ENCODE peak calls at places on chromosome 22, in ten cellular contexts. N is BE2C; K is HCT116; J is CD4-positive, alpha-beta memory T cell; D is stomach; W is fibroblast of lung; T is IMR-90; H is esophagus muscularis mucosa; O is left lung; V is Peyer's patch. B is an unnamed sample. For H3K4me1, the result is how much of the 10 kb centered on the place peaks cover.

GRCh38 chr22:48262596-48263430 is 1500.4 kb downstream of the TBC1D22A start:
- DNase-seq in N (no peak), K (no peak), J (no peak), D (no peak), W (no peak), T (no peak), H (no peak), O (no peak), V (no peak), B (no peak)

GRCh38 chr22:17552737-17553136 is 10.6 kb upstream of the SLC25A18 start:
- DNase-seq in N (no peak), K (no peak), J (no peak), D (no peak), W (no peak), T (no peak), H (no peak), O (peak), V (peak), B (no peak)

GRCh38 chr22:23838686-23839468 is at the start of gene DERL3:
- DNase-seq in N (no peak), K (no peak), J (peak), D (peak), W (peak), T (peak), H (peak), O (peak), V (peak), B (peak)

GRCh38 chr22:33923660-33924246 is 3.5 kb upstream of the LARGE1 start:
- DNase-seq in N (peak), K (peak), J (no peak), D (peak), W (peak), T (peak), H (no peak), O (peak), V (peak), B (peak)

GRCh38 chr22:24305260-24305692 is 34.6 kb downstream of the SPECC1L start:
- DNase-seq in N (no peak), K (no peak), J (no peak), D (no peak), W (peak), T (peak), H (no peak), O (no peak), V (no peak), B (no peak)

GRCh38 chr22:32605576-32605975 is 131.0 kb downstream of the FBXO7 start:
- DNase-seq in N (no peak), K (no peak), J (no peak), D (no peak), W (no peak), T (no peak), H (no peak), O (no peak), V (no peak), B (no peak)

GRCh38 chr22:21947040-21948014 is 5.3 kb downstream of the PPM1F start:
- DNase-seq in N (no peak), K (no peak), J (no peak), D (no peak), W (peak), T (peak), H (no peak), O (no peak), V (no peak), B (no peak)

GRCh38 chr22:49257551-49257951 is 570.1 kb downstream of the BRD1 start:
- DNase-seq in N (no peak), K (no peak), J (no peak), D (peak), W (no peak), T (no peak), H (no peak), O (no peak), V (peak), B (no peak)

GRCh38 chr22:23404689-23405365 is 175.3 kb downstream of the IGLL1 start:
- DNase-seq in N (no peak), K (no peak), J (no peak), D (peak), W (no peak), T (peak), H (no peak), O (no peak), V (peak), B (no peak)

GRCh38 chr22:22770280-22770871 is 117.2 kb upstream of the IGLL5 start:
- DNase-seq in N (peak), K (no peak), J (peak), D (peak), W (peak), T (no peak), H (no peak), O (no peak), V (peak), B (peak)

GRCh38 chr22:45671051-45671782 is 417 bp upstream of the ATXN10 start:
- DNase-seq in N (peak), K (no peak), J (no peak), D (no peak), W (no peak), T (no peak), H (no peak), O (no peak), V (no peak), B (peak)

GRCh38 chr22:47102648-47103047 is 340.2 kb downstream of the TBC1D22A start:
- DNase-seq in N (no peak), K (no peak), J (no peak), D (no peak), W (no peak), T (peak), H (no peak), O (no peak), V (no peak), B (no peak)

GRCh38 chr22:18965526-18966421 is 29.7 kb upstream of the PRODH start:
- DNase-seq in N (no peak), K (no peak), J (no peak), D (no peak), W (no peak), T (no peak), H (no peak), O (peak), V (no peak), B (no peak)

GRCh38 chr22:21626735-21627469 is 2.9 kb downstream of the YDJC start:
- DNase-seq in N (no peak), K (no peak), J (no peak), D (no peak), W (no peak), T (no peak), H (no peak), O (no peak), V (no peak), B (no peak)

GRCh38 chr22:40808018-40808841 is 10.9 kb downstream of the SLC25A17 start:
- DNase-seq in N (no peak), K (no peak), J (no peak), D (no peak), W (no peak), T (peak), H (no peak), O (no peak), V (no peak), B (no peak)

GRCh38 chr22:30025187-30025586 is 55.1 kb upstream of the HORMAD2 start:
- DNase-seq in N (no peak), K (no peak), J (no peak), D (peak), W (no peak), T (no peak), H (no peak), O (peak), V (no peak), B (no peak)

GRCh38 chr22:30023099-30023498 is 57.2 kb upstream of the HORMAD2 start:
- DNase-seq in N (no peak), K (no peak), J (no peak), D (no peak), W (no peak), T (peak), H (no peak), O (no peak), V (no peak), B (no peak)

GRCh38 chr22:30026751-30027150 is 53.5 kb upstream of the HORMAD2 start:
- DNase-seq in N (no peak), K (no peak), J (no peak), D (no peak), W (no peak), T (no peak), H (no peak), O (no peak), V (no peak), B (no peak)

GRCh38 chr22:30021881-30022619 is 58.2 kb upstream of the HORMAD2 start:
- DNase-seq in N (peak), K (no peak), J (no peak), D (peak), W (no peak), T (no peak), H (no peak), O (no peak), V (no peak), B (no peak)

GRCh38 chr22:30024231-30024630 is 56.0 kb upstream of the HORMAD2 start:
- DNase-seq in N (no peak), K (no peak), J (no peak), D (no peak), W (no peak), T (no peak), H (no peak), O (no peak), V (no peak), B (no peak)
- H3K4me1 ChIP-seq in N (under half), K (under half), J (under half), D (half or more), W (under half), T (under half), H (under half), O (under half), V (under half), B (under half)

DNA sequence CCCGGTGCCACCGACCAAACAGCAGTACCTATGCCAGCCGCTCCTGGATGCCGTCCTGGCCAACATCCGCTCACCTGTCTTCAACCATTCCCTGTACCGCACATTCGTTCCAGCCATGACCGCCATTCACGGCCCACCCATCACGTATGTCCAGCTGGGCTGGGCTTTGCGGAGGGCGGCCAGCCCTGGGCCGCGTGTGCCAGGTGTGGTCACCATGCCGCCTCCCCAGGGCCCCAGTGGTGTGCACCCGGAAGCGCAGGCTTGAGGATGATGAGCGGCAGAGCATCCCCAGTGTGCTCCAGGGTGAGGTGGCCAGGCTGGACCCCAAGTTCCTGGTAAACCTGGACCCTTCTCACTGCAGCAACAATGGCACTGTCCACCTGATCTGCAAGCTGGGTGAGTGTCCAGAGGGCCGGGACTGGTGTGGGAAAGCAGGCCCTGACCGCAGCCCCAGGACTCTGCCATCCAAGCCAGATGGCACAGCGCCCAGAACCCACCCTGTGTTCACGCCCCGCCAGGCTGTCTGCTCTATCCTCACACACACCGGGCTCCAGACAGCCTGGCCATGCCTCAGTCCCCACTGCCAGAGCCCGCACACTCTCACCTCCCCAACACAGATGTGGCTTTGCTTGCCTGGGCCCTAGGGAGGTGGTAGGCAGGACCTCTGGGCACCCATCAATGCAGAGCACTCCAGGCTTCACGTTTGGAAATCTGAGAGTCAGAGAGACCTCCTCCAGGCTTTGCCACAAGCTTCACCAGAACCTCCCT is 77.6 kb downstream of the MED15 start:
- DNase-seq in N (peak), K (no peak), J (no peak), D (no peak), W (peak), T (no peak), H (no peak), O (no peak), V (no peak), B (no peak)
- H3K4me1 ChIP-seq in N (under half), K (under half), J (under half), D (under half), W (under half), T (under half), H (under half), O (under half), V (under half), B (under half)

DNA sequence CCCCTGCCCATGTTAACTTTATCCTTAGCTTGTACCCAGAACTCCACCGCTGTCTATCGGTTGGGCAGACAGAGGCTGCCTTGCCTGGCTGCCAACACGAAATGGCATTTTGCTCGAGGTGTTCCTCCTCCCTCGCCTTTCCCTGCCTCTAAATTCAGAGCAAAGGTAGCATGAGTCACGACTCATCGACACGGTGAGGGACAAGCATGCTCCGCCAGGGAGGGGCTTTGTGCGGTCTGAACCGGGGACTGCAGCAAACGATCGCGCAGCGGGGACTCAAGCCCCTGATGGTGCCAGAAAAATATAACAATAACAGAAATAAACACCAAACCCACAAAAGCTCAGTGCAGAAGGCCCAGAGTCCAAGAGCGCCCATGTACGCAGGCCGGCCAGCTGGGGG is 52.3 kb downstream of the RTL6 start:
- DNase-seq in N (no peak), K (no peak), J (no peak), D (no peak), W (peak), T (no peak), H (no peak), O (peak), V (no peak), B (no peak)
- H3K4me1 ChIP-seq in N (under half), K (under half), J (under half), D (under half), W (under half), T (under half), H (under half), O (under half), V (under half), B (under half)

GRCh38 chr22:28820885-28821284 is 20.5 kb upstream of the XBP1 start:
- DNase-seq in N (no peak), K (no peak), J (no peak), D (no peak), W (no peak), T (no peak), H (no peak), O (no peak), V (no peak), B (no peak)
- H3K4me1 ChIP-seq in N (under half), K (under half), J (half or more), D (half or more), W (under half), T (under half), H (under half), O (under half), V (under half), B (under half)

GRCh38 chr22:42180349-42180842 is 49.8 kb upstream of the CYP2D6 start:
- DNase-seq in N (no peak), K (no peak), J (peak), D (no peak), W (peak), T (peak), H (peak), O (no peak), V (peak), B (no peak)
- H3K4me1 ChIP-seq in N (under half), K (under half), J (half or more), D (half or more), W (under half), T (under half), H (under half), O (under half), V (under half), B (under half)

GRCh38 chr22:37220543-37220968 is 8.3 kb upstream of the SSTR3 start:
- DNase-seq in N (no peak), K (no peak), J (no peak), D (no peak), W (peak), T (no peak), H (no peak), O (no peak), V (no peak), B (no peak)
- H3K4me1 ChIP-seq in N (under half), K (under half), J (half or more), D (under half), W (under half), T (under half), H (under half), O (under half), V (under half), B (under half)

DNA sequence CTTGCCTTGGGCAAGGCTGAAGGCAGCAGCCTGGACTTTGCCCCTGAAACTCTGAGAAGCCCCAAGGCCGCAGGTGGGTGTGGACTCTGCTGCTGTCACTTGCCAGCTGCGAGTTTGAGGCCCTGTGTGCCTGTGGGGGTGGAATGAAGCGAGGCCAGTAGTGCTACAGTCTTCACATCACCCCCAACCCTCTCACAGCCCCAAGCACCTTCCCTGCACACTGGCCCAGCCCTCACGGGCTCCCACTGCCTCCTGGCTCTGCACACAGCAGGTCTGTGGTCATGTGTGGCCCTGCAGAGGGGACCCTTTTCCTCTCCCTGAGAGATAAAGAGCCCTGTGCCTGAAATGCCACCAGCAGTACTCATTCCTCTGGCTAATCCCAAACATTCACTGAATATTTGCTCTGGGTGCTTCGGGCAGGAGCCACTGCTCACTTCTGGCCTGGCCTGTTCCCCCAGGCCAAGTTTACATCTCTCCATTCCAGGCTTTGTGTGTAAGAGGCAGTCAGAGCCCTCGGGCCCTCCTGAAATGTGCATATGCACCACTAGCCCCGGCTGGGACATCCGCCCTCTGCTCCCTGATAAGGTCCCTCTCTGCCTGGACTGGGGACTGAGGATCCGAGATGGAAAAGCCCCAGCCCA is 17.7 kb downstream of the MGAT3 start:
- DNase-seq in N (peak), K (no peak), J (no peak), D (no peak), W (no peak), T (peak), H (no peak), O (no peak), V (peak), B (peak)
- H3K4me1 ChIP-seq in N (under half), K (under half), J (under half), D (half or more), W (under half), T (under half), H (half or more), O (under half), V (under half), B (under half)

DNA sequence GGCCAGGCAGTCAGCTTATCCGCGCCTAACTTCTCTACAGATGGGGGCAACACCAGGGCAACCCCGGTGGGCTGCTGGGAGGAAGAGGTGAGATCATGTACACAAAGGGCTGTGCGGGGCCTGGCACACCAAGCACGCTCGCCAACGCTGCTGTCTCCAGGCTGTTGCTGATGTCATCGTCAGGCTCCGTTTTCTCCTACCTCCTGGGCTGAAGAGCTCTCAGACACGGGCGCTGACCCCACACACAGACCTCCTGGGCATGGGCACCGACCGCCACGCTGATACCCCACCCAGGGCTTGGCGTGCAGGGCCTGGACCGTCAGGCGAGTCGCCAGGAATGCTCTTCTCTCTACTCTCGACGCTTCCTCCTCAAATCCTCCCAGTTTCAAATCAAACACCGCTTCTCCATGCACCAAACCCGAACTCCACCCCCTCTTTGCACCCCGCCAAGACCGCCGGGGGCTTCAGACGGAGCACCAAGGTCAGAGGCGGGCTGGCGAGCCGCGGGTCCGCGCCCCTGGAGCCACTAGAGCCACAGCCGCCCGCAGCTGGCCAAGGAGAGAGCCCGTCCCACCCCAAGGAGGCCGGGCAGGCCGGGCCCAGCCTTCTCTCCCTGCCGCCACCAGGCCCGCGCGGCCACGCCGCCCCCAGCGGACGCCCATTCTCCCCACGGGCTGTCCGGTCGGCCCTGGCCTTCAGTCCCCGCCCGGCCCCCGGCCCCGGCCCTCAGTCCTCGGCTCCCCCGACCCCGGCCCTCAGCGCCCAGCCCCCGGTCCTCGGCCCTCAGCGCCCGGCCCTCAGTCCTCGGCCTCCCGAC is 772 bp downstream of the SBF1 start:
- DNase-seq in N (peak), K (no peak), J (no peak), D (peak), W (peak), T (peak), H (no peak), O (no peak), V (no peak), B (peak)
- H3K4me1 ChIP-seq in N (under half), K (under half), J (half or more), D (half or more), W (under half), T (under half), H (half or more), O (under half), V (under half), B (half or more)